ENCODE peak calls at places on chromosomes 5 and 9, in eight cellular contexts. J is foreskin keratinocyte, P is colonic mucosa, N is psoas muscle, D is MCF 10A, H is OCI-LY7, M is GM10248, U is tibial artery. O is an unnamed sample.

GRCh38 chr9:113892861-113893491 is 16.9 kb downstream of the ZNF618 start:
- DNase-seq in J (no peak), H (no peak), M (no peak), P (no peak), U (no peak), D (no peak), N (no peak), O (no peak)

GRCh38 chr9:110691002-110691549 is 22.5 kb downstream of the MUSK start:
- DNase-seq in D (no peak), N (no peak), U (no peak), H (no peak), M (no peak), P (no peak), J (no peak), O (peak)

GRCh38 chr5:128777052-128777451 is 188.2 kb upstream of the SLC27A6 start:
- DNase-seq in N (no peak), J (no peak), M (peak), U (no peak), H (no peak), D (peak), P (no peak), O (no peak)

GRCh38 chr5:148910216-148910615 is 83.8 kb downstream of the ADRB2 start:
- DNase-seq in D (no peak), P (no peak), H (no peak), J (peak), N (no peak), U (no peak), M (no peak), O (no peak)

GRCh38 chr9:126796758-126797157 is 8.1 kb upstream of the ZBTB43 start:
- DNase-seq in P (no peak), U (no peak), D (no peak), N (no peak), M (no peak), J (no peak), H (no peak), O (no peak)

GRCh38 chr9:133186736-133187135 is 22.3 kb downstream of the OBP2B start:
- DNase-seq in U (no peak), J (no peak), H (no peak), N (no peak), D (no peak), P (no peak), M (no peak), O (no peak)

GRCh38 chr5:53397845-53398244 is 82.6 kb upstream of the FST start:
- DNase-seq in H (no peak), U (peak), M (no peak), D (peak), P (no peak), J (no peak), N (peak), O (peak)

GRCh38 chr5:113249216-113249615 is 185.6 kb downstream of the TSSK1B start:
- DNase-seq in P (no peak), H (no peak), U (no peak), J (no peak), M (no peak), N (no peak), D (no peak), O (peak)

GRCh38 chr5:115333164-115333563 is 36.7 kb upstream of the CCDC112 start:
- DNase-seq in J (no peak), N (no peak), P (no peak), M (no peak), H (no peak), D (no peak), U (no peak), O (no peak)

GRCh38 chr5:139481122-139481533 is 1.4 kb downstream of the STING1 start:
- DNase-seq in M (peak), J (no peak), P (peak), N (peak), D (peak), H (no peak), U (peak), O (no peak)

GRCh38 chr9:86944974-86945867 is 2.1 kb downstream of the GAS1 start:
- DNase-seq in U (no peak), D (peak), J (no peak), N (peak), H (no peak), P (no peak), M (no peak), O (no peak)

GRCh38 chr9:88528356-88528755 is 6.6 kb upstream of the NXNL2 start:
- DNase-seq in U (no peak), M (no peak), P (no peak), H (no peak), N (no peak), J (no peak), D (no peak), O (no peak)

GRCh38 chr5:123035950-123036390 is 555 bp downstream of the PPIC start:
- DNase-seq in P (peak), N (peak), M (peak), H (no peak), D (peak), J (peak), U (peak), O (peak)

GRCh38 chr9:90137824-90138223 is 504.8 kb downstream of the DIRAS2 start:
- DNase-seq in H (no peak), P (no peak), J (no peak), N (no peak), D (no peak), M (no peak), U (no peak), O (no peak)

GRCh38 chr5:157068785-157069184 is 9.9 kb upstream of the HAVCR1 start:
- DNase-seq in J (no peak), D (no peak), U (no peak), H (no peak), N (no peak), P (no peak), M (no peak), O (no peak)

GRCh38 chr5:111931658-111932057 is 174.7 kb upstream of the NREP start:
- DNase-seq in J (no peak), M (no peak), N (no peak), H (no peak), D (no peak), U (no peak), P (no peak), O (peak)

GRCh38 chr5:153613143-153613542 is 122.7 kb downstream of the GRIA1 start:
- DNase-seq in M (no peak), P (no peak), D (peak), N (no peak), H (no peak), U (no peak), J (peak), O (peak)

GRCh38 chr5:36373527-36374086 is 71.9 kb upstream of the RANBP3L start:
- DNase-seq in N (peak), H (no peak), D (peak), J (peak), M (no peak), P (peak), U (peak), O (peak)

GRCh38 chr5:169256191-169256590 is 44.7 kb downstream of the SLIT3 start:
- DNase-seq in N (no peak), J (no peak), U (no peak), P (no peak), H (no peak), D (no peak), M (no peak), O (no peak)

GRCh38 chr9:5489630-5490484 is 20.5 kb upstream of the PDCD1LG2 start:
- DNase-seq in J (no peak), H (no peak), N (no peak), P (no peak), U (no peak), M (no peak), D (no peak), O (no peak)

GRCh38 chr5:124996764-124997077 is 250.3 kb upstream of the ZNF608 start:
- DNase-seq in D (peak), J (no peak), H (no peak), P (no peak), M (no peak), U (no peak), N (no peak), O (no peak)

GRCh38 chr5:39451293-39451692 is 26.5 kb upstream of the DAB2 start:
- DNase-seq in N (no peak), H (no peak), P (no peak), D (no peak), J (no peak), U (no peak), M (no peak), O (no peak)

GRCh38 chr9:129021091-129021490 is 7.0 kb downstream of the SH3GLB2 start:
- DNase-seq in H (peak), U (no peak), N (no peak), P (no peak), J (no peak), M (peak), D (no peak), O (no peak)

GRCh38 chr5:82222597-82223574 is 55.3 kb downstream of the RPS23 start:
- DNase-seq in P (no peak), D (no peak), H (no peak), M (no peak), J (peak), U (no peak), N (no peak), O (peak)

GRCh38 chr5:94562327-94562971 is 56.0 kb downstream of the KIAA0825 start:
- DNase-seq in H (no peak), M (no peak), N (no peak), P (no peak), U (no peak), D (no peak), J (no peak), O (no peak)

GRCh38 chr9:16824545-16825041 is 45.9 kb downstream of the BNC2 start:
- DNase-seq in U (no peak), M (no peak), P (no peak), N (no peak), H (no peak), J (peak), D (peak), O (no peak)

GRCh38 chr9:21778300-21778699 is 24.1 kb upstream of the MTAP start:
- DNase-seq in U (no peak), N (no peak), M (no peak), H (no peak), D (no peak), P (no peak), J (no peak), O (no peak)

GRCh38 chr5:6704361-6704851 is 8.8 kb upstream of the TENT4A start:
- DNase-seq in J (peak), M (no peak), P (peak), H (no peak), N (peak), D (peak), U (no peak), O (peak)

GRCh38 chr9:76654575-76654974 is 109.7 kb upstream of the PCA3 start:
- DNase-seq in M (no peak), P (no peak), J (peak), D (peak), H (no peak), U (no peak), N (no peak), O (peak)

GRCh38 chr5:110899566-110900412 is 161.0 kb downstream of the SLC25A46 start:
- DNase-seq in D (peak), H (no peak), M (no peak), J (peak), U (no peak), P (no peak), N (no peak), O (peak)

GRCh38 chr5:8522635-8523034 is 653.7 kb downstream of the MTRR start:
- DNase-seq in H (no peak), M (no peak), P (no peak), J (no peak), U (no peak), D (no peak), N (no peak), O (no peak)

GRCh38 chr5:112597831-112598230 is 139.9 kb upstream of the APC start:
- DNase-seq in J (no peak), P (no peak), H (no peak), N (no peak), M (no peak), U (no peak), D (no peak), O (no peak)

GRCh38 chr9:78775889-78776288 is 479.0 kb downstream of the PSAT1 start:
- DNase-seq in D (no peak), P (no peak), N (no peak), M (no peak), H (peak), U (no peak), J (no peak), O (no peak)

GRCh38 chr5:146440870-146441495 is 6.2 kb upstream of the TCERG1 start:
- DNase-seq in N (no peak), P (no peak), H (no peak), J (no peak), U (no peak), M (no peak), D (no peak), O (peak)

GRCh38 chr5:88140396-88140862 is 128.2 kb downstream of the TMEM161B start:
- DNase-seq in M (no peak), H (no peak), P (no peak), D (no peak), J (no peak), N (no peak), U (no peak), O (no peak)

GRCh38 chr5:91591076-91591475 is 208.0 kb upstream of the ARRDC3 start:
- DNase-seq in D (peak), U (no peak), H (peak), N (no peak), P (no peak), M (no peak), J (no peak), O (peak)

GRCh38 chr5:114473541-114473940 is 111.7 kb downstream of the KCNN2 start:
- DNase-seq in H (no peak), M (no peak), U (no peak), D (no peak), P (peak), J (no peak), N (no peak), O (peak)

GRCh38 chr5:68266457-68266856 is 50.9 kb downstream of the PIK3R1 start:
- DNase-seq in N (no peak), J (no peak), U (no peak), P (no peak), D (peak), H (no peak), M (no peak), O (no peak)

GRCh38 chr9:85038824-85039540 is 369.5 kb downstream of the NTRK2 start:
- DNase-seq in D (no peak), J (no peak), H (no peak), P (no peak), M (no peak), U (no peak), N (no peak), O (no peak)

DNA sequence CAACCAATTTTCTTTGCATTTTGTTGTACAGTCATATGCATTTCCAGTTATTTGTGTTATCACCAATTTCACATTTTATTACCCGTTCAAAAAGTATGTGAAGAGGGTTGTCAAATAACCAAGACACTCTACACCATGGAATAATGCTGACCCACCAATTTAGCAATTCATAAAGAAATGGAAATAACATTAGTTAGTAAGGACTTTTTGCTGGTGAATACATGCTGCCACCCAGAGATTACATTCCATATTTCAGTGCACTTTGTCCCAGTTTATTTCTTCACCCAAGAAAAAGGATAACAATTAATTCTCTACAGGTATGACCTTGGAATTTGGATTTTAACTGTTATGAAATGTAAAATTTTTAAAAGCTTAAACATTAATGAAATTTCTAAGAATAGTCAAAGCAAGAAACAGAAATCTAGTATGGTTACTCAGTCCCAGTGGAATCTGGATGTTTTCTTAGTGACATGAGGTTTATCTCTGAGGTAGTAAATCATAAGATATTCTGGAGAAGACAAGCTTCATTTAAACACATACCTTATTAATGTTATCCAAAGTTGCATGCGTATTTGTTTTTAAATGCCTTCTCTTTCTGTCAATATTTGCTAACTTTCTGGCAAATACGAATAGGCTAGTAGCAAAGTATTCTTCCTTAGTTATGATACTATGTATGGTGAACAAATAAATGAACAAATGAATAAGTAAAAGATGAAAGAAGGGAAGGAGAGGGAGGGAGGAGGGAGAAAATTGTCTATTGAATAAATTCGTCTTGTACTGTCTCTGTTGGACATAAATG is 100.6 kb downstream of the CETN3 start:
- DNase-seq in U (no peak), H (no peak), M (no peak), J (no peak), P (no peak), N (no peak), D (no peak), O (no peak)
- TF ChIP-seq CTCF in U (no peak), H (no peak), M (no peak), J (no peak), P (no peak), N (no peak), D (no peak), O (no peak)

DNA sequence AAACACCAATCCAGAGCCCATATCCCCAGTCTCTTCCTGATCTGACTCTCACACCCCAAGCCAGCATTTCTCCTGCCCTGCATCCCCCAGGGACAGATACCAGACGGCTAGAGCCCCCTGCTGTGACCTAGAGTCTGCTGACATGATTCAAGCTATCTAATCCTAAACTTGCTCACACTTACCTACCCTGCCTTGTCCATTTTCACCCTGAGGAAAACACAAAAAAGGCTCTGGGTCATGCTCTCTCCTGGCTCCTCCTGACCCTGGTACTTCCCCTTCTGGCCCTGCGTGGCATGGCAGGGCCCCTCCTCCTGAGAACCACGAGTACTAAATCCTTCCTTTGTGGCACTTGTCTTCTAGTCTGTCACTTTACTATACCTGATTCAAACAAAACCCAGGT is 2.8 kb upstream of the ARRDC1 start:
- DNase-seq in H (peak), U (no peak), J (no peak), N (no peak), M (no peak), D (no peak), P (no peak), O (no peak)
- TF ChIP-seq CTCF in H (peak), U (no peak), J (no peak), N (no peak), M (no peak), D (no peak), P (no peak), O (no peak)

DNA sequence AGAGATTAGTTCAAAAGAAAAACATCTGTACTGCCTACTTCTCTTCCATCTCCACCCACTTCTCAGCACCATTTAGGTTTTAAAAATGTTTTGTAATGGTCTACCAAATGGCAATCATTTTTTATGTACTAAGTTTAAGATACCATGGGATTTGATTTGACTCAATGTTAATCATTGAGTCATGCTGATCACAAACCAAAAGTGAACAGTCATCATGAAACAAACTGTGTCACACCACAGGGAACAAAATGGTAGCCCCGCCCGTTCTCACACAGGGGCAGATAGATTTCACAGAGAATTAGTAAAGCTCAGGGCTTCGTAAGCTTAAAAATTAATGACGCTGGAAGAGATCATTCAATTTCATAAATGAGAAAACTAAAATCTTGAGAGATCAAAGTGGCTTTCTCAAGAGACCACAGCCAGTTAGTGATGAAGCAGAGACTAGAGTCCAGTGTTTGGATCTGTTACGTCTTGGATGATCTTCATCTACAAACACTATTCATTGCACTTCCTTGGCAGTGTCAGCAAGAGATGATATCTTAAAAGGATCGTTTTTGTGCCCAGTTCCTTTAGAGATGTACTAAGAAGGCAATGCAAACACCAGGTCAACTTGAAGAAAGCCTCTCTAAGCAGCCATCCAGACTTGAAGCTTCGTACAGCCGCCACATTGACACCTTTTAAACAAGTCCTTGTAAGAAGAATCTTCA is 33.9 kb upstream of the TRIO start:
- DNase-seq in D (peak), U (peak), J (peak), M (peak), N (peak), H (no peak), P (peak), O (peak)
- TF ChIP-seq CTCF in D (no peak), U (no peak), J (no peak), M (no peak), N (no peak), H (no peak), P (no peak), O (no peak)

GRCh38 chr9:18314321-18314720 is 159.6 kb upstream of the ADAMTSL1 start:
- DNase-seq in H (no peak), P (no peak), M (no peak), U (no peak), J (no peak), N (no peak), D (no peak), O (no peak)

GRCh38 chr9:18317896-18318295 is 156.1 kb upstream of the ADAMTSL1 start:
- DNase-seq in U (no peak), H (no peak), P (no peak), J (no peak), M (no peak), D (no peak), N (no peak), O (peak)

GRCh38 chr9:18325337-18326011 is 148.5 kb upstream of the ADAMTSL1 start:
- DNase-seq in U (no peak), N (no peak), J (no peak), M (no peak), H (no peak), P (no peak), D (no peak), O (no peak)

GRCh38 chr9:18324928-18325327 is 149.0 kb upstream of the ADAMTSL1 start:
- DNase-seq in D (no peak), U (no peak), N (no peak), M (no peak), J (no peak), P (no peak), H (no peak), O (no peak)

GRCh38 chr9:18320046-18320445 is 153.9 kb upstream of the ADAMTSL1 start:
- DNase-seq in M (no peak), D (no peak), N (no peak), P (no peak), U (no peak), J (no peak), H (no peak), O (no peak)
- TF ChIP-seq CTCF in M (no peak), D (no peak), N (no peak), P (no peak), U (no peak), J (no peak), H (no peak), O (peak)

O was measured in foreskin fibroblast.